ENCODE peak calls at places on chromosome X, in ten cellular contexts. R is B cell, U is cardiac muscle cell, K is WTC11, O is HFF-Myc, B is psoas muscle, F is choroid plexus epithelial cell, W is Peyer's patch, Z is A549, T is transverse colon. Y is an unnamed sample.

GRCh38 chrX:40175416-40176255 is 77.9 kb upstream of the BCOR start:
- DNase-seq in R (peak; percentile 89), U (peak; percentile 71), K (peak; percentile 34), O (no peak), B (peak; percentile 77), F (peak; percentile 53), W (peak; percentile 80), Z (peak; percentile 60), T (peak; percentile 80), Y (peak; percentile 62)

GRCh38 chrX:137565921-137566745 is at the start of gene ZIC3:
- DNase-seq in R (no peak), U (peak; percentile 45), K (peak; percentile 84), O (no peak), B (peak; percentile 65), F (peak; percentile 88), W (no peak), Z (no peak), T (peak; percentile 15), Y (no peak)

GRCh38 chrX:150967786-150968185 is 15.3 kb upstream of the HMGB3 start:
- DNase-seq in R (no peak), U (no peak), K (no peak), O (no peak), B (no peak), F (no peak), W (peak; percentile 69), Z (no peak), T (peak; percentile 55), Y (no peak)

GRCh38 chrX:14504960-14505538 is 24.3 kb upstream of the GLRA2 start:
- DNase-seq in R (no peak), U (no peak), K (no peak), O (no peak), B (no peak), F (no peak), W (no peak), Z (no peak), T (no peak), Y (no peak)

GRCh38 chrX:153865685-153866084 is 20.3 kb downstream of the L1CAM start:
- DNase-seq in R (no peak), U (no peak), K (no peak), O (no peak), B (no peak), F (no peak), W (no peak), Z (no peak), T (no peak), Y (no peak)

GRCh38 chrX:2898861-2899512 is 30.2 kb downstream of the ARSD start:
- DNase-seq in R (no peak), U (no peak), K (no peak), O (no peak), B (no peak), F (no peak), W (no peak), Z (no peak), T (peak; percentile 58), Y (no peak)

GRCh38 chrX:132333351-132333750 is 114.1 kb upstream of the RAP2C start:
- DNase-seq in R (no peak), U (no peak), K (no peak), O (no peak), B (no peak), F (no peak), W (no peak), Z (no peak), T (no peak), Y (no peak)

GRCh38 chrX:130669233-130669632 is 233.8 kb downstream of the ENOX2 start:
- DNase-seq in R (no peak), U (peak; percentile 13), K (no peak), O (no peak), B (no peak), F (peak; percentile 59), W (no peak), Z (no peak), T (no peak), Y (no peak)

GRCh38 chrX:110407910-110408545 is 49.4 kb downstream of the RTL9 start:
- DNase-seq in R (peak; percentile 57), U (peak; percentile 77), K (peak; percentile 41), O (no peak), B (no peak), F (peak; percentile 71), W (no peak), Z (peak; percentile 62), T (peak; percentile 28), Y (no peak)

GRCh38 chrX:17375631-17376380 is 806 bp downstream of the NHS start:
- DNase-seq in R (no peak), U (peak; percentile 43), K (peak; percentile 38), O (no peak), B (peak; percentile 34), F (peak; percentile 28), W (peak; percentile 51), Z (peak; percentile 48), T (peak; percentile 12), Y (no peak)

GRCh38 chrX:102835504-102836146 is 101.4 kb upstream of the RAB40AL start:
- DNase-seq in R (peak; percentile 4), U (peak; percentile 51), K (peak; percentile 33), O (no peak), B (no peak), F (peak; percentile 61), W (no peak), Z (peak; percentile 45), T (no peak), Y (no peak)

GRCh38 chrX:54785901-54786300 is 12.2 kb downstream of the ITIH6 start:
- DNase-seq in R (no peak), U (peak; percentile 24), K (peak; percentile 41), O (no peak), B (no peak), F (peak; percentile 35), W (no peak), Z (peak; percentile 21), T (no peak), Y (no peak)

GRCh38 chrX:54788446-54788845 is 9.6 kb downstream of the ITIH6 start:
- DNase-seq in R (no peak), U (no peak), K (no peak), O (no peak), B (no peak), F (no peak), W (no peak), Z (no peak), T (no peak), Y (no peak)

DNA sequence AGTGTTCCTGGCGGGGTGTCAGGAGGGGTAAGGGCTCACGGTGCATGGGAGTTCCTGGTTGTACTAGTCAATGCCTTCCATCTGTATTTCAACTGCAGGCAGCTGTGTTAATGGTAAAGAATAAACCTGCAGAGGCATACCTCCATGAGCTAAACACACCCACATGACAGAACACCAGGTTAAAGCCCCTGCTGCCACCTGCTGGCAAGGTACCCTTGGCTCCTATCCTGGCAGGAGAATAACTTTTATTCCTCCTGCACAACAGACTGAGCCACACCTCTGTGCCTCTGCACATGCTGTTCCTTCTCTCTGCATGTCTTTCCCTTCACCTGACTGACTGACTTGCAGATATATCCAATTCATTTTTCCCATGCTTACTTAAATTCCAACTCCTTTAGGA is 11.1 kb downstream of the ITIH6 start:
- DNase-seq in R (peak; percentile 17), U (no peak), K (peak; percentile 44), O (no peak), B (no peak), F (no peak), W (no peak), Z (peak; percentile 25), T (peak; percentile 32), Y (no peak)
- TF ChIP-seq CTCF in R (peak; percentile 7), U (no peak), K (no peak), O (no peak), B (peak; percentile 27), F (peak; percentile 27), W (no peak), Z (no peak), T (peak; percentile 23), Y (no peak)

GRCh38 chrX:129449141-129449540 is 74.1 kb downstream of the SMARCA1 start:
- DNase-seq in R (no peak), U (no peak), K (no peak), O (no peak), B (no peak), F (peak; percentile 18), W (no peak), Z (peak; percentile 13), T (no peak), Y (no peak)
- TF ChIP-seq CTCF in R (no peak), U (no peak), K (no peak), O (no peak), B (no peak), F (peak; percentile 40), W (no peak), Z (no peak), T (no peak), Y (no peak)

GRCh38 chrX:119391279-119391678 is 7.9 kb upstream of the SLC25A43 start:
- DNase-seq in R (peak; percentile 8), U (peak; percentile 55), K (no peak), O (no peak), B (no peak), F (peak; percentile 58), W (no peak), Z (peak; percentile 46), T (peak; percentile 31), Y (no peak)
- TF ChIP-seq CTCF in R (peak; percentile 17), U (peak; percentile 43), K (no peak), O (no peak), B (no peak), F (peak; percentile 54), W (peak; percentile 25), Z (no peak), T (peak; percentile 50), Y (no peak)

DNA sequence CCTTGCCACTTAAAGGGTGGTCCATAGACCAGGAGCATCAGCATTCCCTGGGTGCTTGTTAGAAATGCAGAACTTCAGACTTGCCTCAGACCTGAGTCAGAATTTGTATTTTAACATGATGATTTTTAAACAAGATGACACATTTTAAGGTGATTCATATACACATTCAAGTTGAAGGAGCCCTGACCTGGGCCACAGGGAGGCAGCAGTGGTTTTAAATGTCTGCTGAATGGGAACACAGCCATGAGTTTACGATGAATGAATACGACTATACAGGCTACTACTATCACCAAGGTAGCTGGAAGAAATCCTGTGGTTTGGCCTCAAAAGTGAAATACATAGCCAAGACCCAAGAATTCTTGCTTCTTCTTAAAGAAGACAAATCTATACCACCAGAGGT is 2.9 kb downstream of the HDAC8 start:
- DNase-seq in R (no peak), U (peak; percentile 84), K (no peak), O (no peak), B (no peak), F (peak; percentile 88), W (no peak), Z (peak; percentile 22), T (no peak), Y (no peak)
- TF ChIP-seq CTCF in R (no peak), U (peak; percentile 38), K (no peak), O (no peak), B (no peak), F (peak; percentile 43), W (no peak), Z (no peak), T (no peak), Y (no peak)